ENCODE peak calls at places on chromosomes 2 and 18, in five cellular contexts. M is T-helper 17 cell; A is non-pigmented ciliary epithelial cell; H is kidney; Z is activated CD8-positive, alpha-beta T cell treated with anti-CD3 and anti-CD28 coated beads for 36 hours. D is an unnamed sample.

GRCh38 chr2:23404426-23404825 is 19.4 kb downstream of the KLHL29 start:
- DNase-seq in Z (peak), M (no peak), A (peak), H (no peak), D (peak)

GRCh38 chr2:232522014-232522854 is 2.0 kb downstream of the PRSS56 start:
- DNase-seq in A (no peak), M (peak), H (no peak), Z (peak), D (peak)

GRCh38 chr2:15943378-15943851 is 3.1 kb downstream of the MYCN start:
- DNase-seq in H (no peak), M (no peak), A (no peak), Z (peak), D (no peak)

GRCh38 chr2:175312137-175312536 is 130.6 kb upstream of the ATP5MC3 start:
- DNase-seq in M (no peak), H (no peak), Z (no peak), A (no peak), D (no peak)

GRCh38 chr18:48820483-48821250 is 130.1 kb downstream of the SMAD7 start:
- DNase-seq in M (no peak), A (no peak), Z (peak), H (peak), D (no peak)

GRCh38 chr2:217662984-217663602 is 339.7 kb downstream of the TNS1 start:
- DNase-seq in A (no peak), H (no peak), M (no peak), Z (no peak), D (no peak)

GRCh38 chr2:154029504-154029903 is 157.8 kb downstream of the GALNT13 start:
- DNase-seq in M (no peak), A (no peak), H (no peak), Z (no peak), D (no peak)

GRCh38 chr2:95270541-95271081 is 3.6 kb upstream of the PROM2 start:
- DNase-seq in Z (no peak), H (peak), M (no peak), A (no peak), D (no peak)

GRCh38 chr2:127149384-127149783 is 42.4 kb upstream of the BIN1 start:
- DNase-seq in M (no peak), A (peak), H (no peak), Z (no peak), D (peak)

GRCh38 chr2:59032469-59032868 is 791.3 kb upstream of the FANCL start:
- DNase-seq in Z (no peak), H (no peak), A (no peak), M (no peak), D (no peak)

GRCh38 chr2:151678849-151679248 is 55.4 kb downstream of the NEB start:
- DNase-seq in H (no peak), Z (no peak), A (no peak), M (no peak), D (no peak)

GRCh38 chr18:9595197-9595596 is 19.2 kb downstream of the PPP4R1 start:
- DNase-seq in H (no peak), M (no peak), Z (no peak), A (no peak), D (no peak)

GRCh38 chr2:1081411-1082225 is 131.0 kb downstream of the SNTG2 start:
- DNase-seq in A (no peak), Z (no peak), H (no peak), M (no peak), D (peak)

GRCh38 chr2:238784671-238785527 is 63.0 kb upstream of the TWIST2 start:
- DNase-seq in H (no peak), A (peak), Z (peak), M (peak), D (peak)